ENCODE peak calls at places on chromosomes 6 and 20, in ten cellular contexts. One of them, this sample, is unnamed.

GRCh38 chr6:119717942-119718341 is 368.4 kb upstream of the MAN1A1 start:
- DNase-seq in amniotic stem cell: no peak
- DNase-seq in kidney glomerular epithelial cell: no peak
- DNase-seq in occipital lobe: no peak
- DNase-seq in iris pigment epithelial cell: no peak
- DNase-seq in neural progenitor cell: no peak
- DNase-seq in naive B cell: no peak
- DNase-seq in mucosa of descending colon: no peak
- DNase-seq in CD8-positive, alpha-beta memory T cell: no peak
- DNase-seq in fibroblast of lung: no peak
- DNase-seq in this sample: no peak

GRCh38 chr6:31826793-31827285 is 699 bp upstream of the HSPA1B start:
- DNase-seq in occipital lobe: peak
- DNase-seq in mucosa of descending colon: peak
- DNase-seq in CD8-positive, alpha-beta memory T cell: no peak
- DNase-seq in fibroblast of lung: peak
- DNase-seq in kidney glomerular epithelial cell: no peak
- DNase-seq in neural progenitor cell: peak
- DNase-seq in iris pigment epithelial cell: peak
- DNase-seq in naive B cell: no peak
- DNase-seq in amniotic stem cell: peak
- DNase-seq in this sample: no peak

GRCh38 chr20:11970243-11970836 is 52.6 kb downstream of the BTBD3 start:
- DNase-seq in iris pigment epithelial cell: no peak
- DNase-seq in occipital lobe: no peak
- DNase-seq in fibroblast of lung: no peak
- DNase-seq in CD8-positive, alpha-beta memory T cell: no peak
- DNase-seq in kidney glomerular epithelial cell: no peak
- DNase-seq in naive B cell: no peak
- DNase-seq in mucosa of descending colon: no peak
- DNase-seq in amniotic stem cell: no peak
- DNase-seq in neural progenitor cell: no peak
- DNase-seq in this sample: no peak

GRCh38 chr20:32285621-32286334 is 8.3 kb downstream of the KIF3B start:
- DNase-seq in naive B cell: peak
- DNase-seq in kidney glomerular epithelial cell: no peak
- DNase-seq in fibroblast of lung: peak
- DNase-seq in occipital lobe: peak
- DNase-seq in amniotic stem cell: no peak
- DNase-seq in mucosa of descending colon: peak
- DNase-seq in iris pigment epithelial cell: peak
- DNase-seq in neural progenitor cell: no peak
- DNase-seq in CD8-positive, alpha-beta memory T cell: peak
- DNase-seq in this sample: no peak

GRCh38 chr6:90000864-90001731 is 106.8 kb downstream of the GJA10 start:
- DNase-seq in naive B cell: no peak
- DNase-seq in neural progenitor cell: no peak
- DNase-seq in mucosa of descending colon: peak
- DNase-seq in fibroblast of lung: peak
- DNase-seq in occipital lobe: no peak
- DNase-seq in kidney glomerular epithelial cell: no peak
- DNase-seq in amniotic stem cell: no peak
- DNase-seq in iris pigment epithelial cell: peak
- DNase-seq in CD8-positive, alpha-beta memory T cell: no peak
- DNase-seq in this sample: no peak

GRCh38 chr6:45532626-45533258 is 155.0 kb upstream of the SUPT3H start:
- DNase-seq in CD8-positive, alpha-beta memory T cell: no peak
- DNase-seq in occipital lobe: no peak
- DNase-seq in iris pigment epithelial cell: peak
- DNase-seq in amniotic stem cell: no peak
- DNase-seq in mucosa of descending colon: no peak
- DNase-seq in neural progenitor cell: no peak
- DNase-seq in naive B cell: no peak
- DNase-seq in fibroblast of lung: peak
- DNase-seq in kidney glomerular epithelial cell: no peak
- DNase-seq in this sample: no peak

GRCh38 chr6:152232494-152233151 is 404.5 kb downstream of the SYNE1 start:
- DNase-seq in amniotic stem cell: no peak
- DNase-seq in mucosa of descending colon: no peak
- DNase-seq in naive B cell: no peak
- DNase-seq in neural progenitor cell: no peak
- DNase-seq in iris pigment epithelial cell: peak
- DNase-seq in CD8-positive, alpha-beta memory T cell: no peak
- DNase-seq in occipital lobe: no peak
- DNase-seq in kidney glomerular epithelial cell: no peak
- DNase-seq in fibroblast of lung: peak
- DNase-seq in this sample: peak

GRCh38 chr6:56652231-56652630 is 9.5 kb upstream of the DST start:
- DNase-seq in iris pigment epithelial cell: peak
- DNase-seq in neural progenitor cell: no peak
- DNase-seq in naive B cell: no peak
- DNase-seq in CD8-positive, alpha-beta memory T cell: no peak
- DNase-seq in amniotic stem cell: no peak
- DNase-seq in mucosa of descending colon: no peak
- DNase-seq in kidney glomerular epithelial cell: no peak
- DNase-seq in fibroblast of lung: peak
- DNase-seq in occipital lobe: no peak
- DNase-seq in this sample: peak

GRCh38 chr6:36715469-36715868 is 17.8 kb downstream of the RAB44 start:
- DNase-seq in amniotic stem cell: no peak
- DNase-seq in mucosa of descending colon: no peak
- DNase-seq in fibroblast of lung: no peak
- DNase-seq in iris pigment epithelial cell: no peak
- DNase-seq in naive B cell: no peak
- DNase-seq in neural progenitor cell: no peak
- DNase-seq in kidney glomerular epithelial cell: no peak
- DNase-seq in occipital lobe: no peak
- DNase-seq in CD8-positive, alpha-beta memory T cell: no peak
- DNase-seq in this sample: no peak

GRCh38 chr6:169096326-169096882 is 157.2 kb downstream of the THBS2 start:
- DNase-seq in neural progenitor cell: no peak
- DNase-seq in amniotic stem cell: no peak
- DNase-seq in fibroblast of lung: no peak
- DNase-seq in CD8-positive, alpha-beta memory T cell: no peak
- DNase-seq in mucosa of descending colon: no peak
- DNase-seq in occipital lobe: no peak
- DNase-seq in kidney glomerular epithelial cell: no peak
- DNase-seq in iris pigment epithelial cell: no peak
- DNase-seq in naive B cell: no peak
- DNase-seq in this sample: no peak

GRCh38 chr6:21886601-21887091 is 293.1 kb downstream of the SOX4 start:
- DNase-seq in mucosa of descending colon: no peak
- DNase-seq in fibroblast of lung: peak
- DNase-seq in occipital lobe: no peak
- DNase-seq in naive B cell: no peak
- DNase-seq in iris pigment epithelial cell: peak
- DNase-seq in CD8-positive, alpha-beta memory T cell: no peak
- DNase-seq in kidney glomerular epithelial cell: peak
- DNase-seq in neural progenitor cell: no peak
- DNase-seq in amniotic stem cell: no peak
- DNase-seq in this sample: peak

GRCh38 chr6:143778926-143779325 is 64.2 kb upstream of the LTV1 start:
- DNase-seq in kidney glomerular epithelial cell: no peak
- DNase-seq in naive B cell: no peak
- DNase-seq in iris pigment epithelial cell: no peak
- DNase-seq in neural progenitor cell: no peak
- DNase-seq in occipital lobe: no peak
- DNase-seq in fibroblast of lung: no peak
- DNase-seq in CD8-positive, alpha-beta memory T cell: no peak
- DNase-seq in mucosa of descending colon: no peak
- DNase-seq in amniotic stem cell: no peak
- DNase-seq in this sample: no peak

GRCh38 chr20:13875265-13875811 is 90.5 kb downstream of the NDUFAF5 start:
- DNase-seq in kidney glomerular epithelial cell: no peak
- DNase-seq in mucosa of descending colon: no peak
- DNase-seq in iris pigment epithelial cell: no peak
- DNase-seq in neural progenitor cell: peak
- DNase-seq in naive B cell: no peak
- DNase-seq in fibroblast of lung: no peak
- DNase-seq in amniotic stem cell: no peak
- DNase-seq in occipital lobe: no peak
- DNase-seq in CD8-positive, alpha-beta memory T cell: no peak
- DNase-seq in this sample: no peak

GRCh38 chr6:34391711-34392496 is 565 bp downstream of the NUDT3 start:
- DNase-seq in occipital lobe: peak
- DNase-seq in amniotic stem cell: no peak
- DNase-seq in kidney glomerular epithelial cell: no peak
- DNase-seq in fibroblast of lung: peak
- DNase-seq in neural progenitor cell: peak
- DNase-seq in naive B cell: peak
- DNase-seq in iris pigment epithelial cell: peak
- DNase-seq in CD8-positive, alpha-beta memory T cell: peak
- DNase-seq in mucosa of descending colon: peak
- DNase-seq in this sample: no peak

GRCh38 chr20:13331536-13331935 is 110.5 kb downstream of the ISM1 start:
- DNase-seq in CD8-positive, alpha-beta memory T cell: no peak
- DNase-seq in naive B cell: no peak
- DNase-seq in neural progenitor cell: no peak
- DNase-seq in occipital lobe: no peak
- DNase-seq in iris pigment epithelial cell: peak
- DNase-seq in mucosa of descending colon: no peak
- DNase-seq in fibroblast of lung: peak
- DNase-seq in amniotic stem cell: no peak
- DNase-seq in kidney glomerular epithelial cell: peak
- DNase-seq in this sample: no peak

GRCh38 chr20:18721716-18722115 is 91.9 kb upstream of the SCP2D1 start:
- DNase-seq in mucosa of descending colon: no peak
- DNase-seq in occipital lobe: no peak
- DNase-seq in iris pigment epithelial cell: no peak
- DNase-seq in fibroblast of lung: no peak
- DNase-seq in CD8-positive, alpha-beta memory T cell: no peak
- DNase-seq in kidney glomerular epithelial cell: no peak
- DNase-seq in neural progenitor cell: no peak
- DNase-seq in amniotic stem cell: no peak
- DNase-seq in naive B cell: no peak
- DNase-seq in this sample: no peak

GRCh38 chr20:6123650-6124014 is 802 bp upstream of the FERMT1 start:
- DNase-seq in CD8-positive, alpha-beta memory T cell: no peak
- DNase-seq in mucosa of descending colon: no peak
- DNase-seq in neural progenitor cell: peak
- DNase-seq in naive B cell: no peak
- DNase-seq in kidney glomerular epithelial cell: no peak
- DNase-seq in iris pigment epithelial cell: no peak
- DNase-seq in amniotic stem cell: no peak
- DNase-seq in occipital lobe: no peak
- DNase-seq in fibroblast of lung: no peak
- DNase-seq in this sample: no peak

GRCh38 chr6:77650098-77650663 is 2.7 kb upstream of the MEI4 start:
- DNase-seq in neural progenitor cell: peak
- DNase-seq in CD8-positive, alpha-beta memory T cell: no peak
- DNase-seq in iris pigment epithelial cell: no peak
- DNase-seq in kidney glomerular epithelial cell: no peak
- DNase-seq in fibroblast of lung: peak
- DNase-seq in mucosa of descending colon: peak
- DNase-seq in occipital lobe: no peak
- DNase-seq in amniotic stem cell: no peak
- DNase-seq in naive B cell: no peak
- DNase-seq in this sample: no peak

GRCh38 chr6:1502041-1502440 is 107.7 kb upstream of the FOXC1 start:
- DNase-seq in mucosa of descending colon: no peak
- DNase-seq in occipital lobe: no peak
- DNase-seq in iris pigment epithelial cell: peak
- DNase-seq in neural progenitor cell: no peak
- DNase-seq in naive B cell: no peak
- DNase-seq in CD8-positive, alpha-beta memory T cell: no peak
- DNase-seq in fibroblast of lung: no peak
- DNase-seq in kidney glomerular epithelial cell: no peak
- DNase-seq in amniotic stem cell: no peak
- DNase-seq in this sample: no peak

GRCh38 chr20:35979528-35979927 is 11.1 kb downstream of the CNBD2 start:
- DNase-seq in neural progenitor cell: no peak
- DNase-seq in naive B cell: no peak
- DNase-seq in fibroblast of lung: no peak
- DNase-seq in CD8-positive, alpha-beta memory T cell: no peak
- DNase-seq in occipital lobe: no peak
- DNase-seq in amniotic stem cell: no peak
- DNase-seq in kidney glomerular epithelial cell: no peak
- DNase-seq in mucosa of descending colon: no peak
- DNase-seq in iris pigment epithelial cell: no peak
- DNase-seq in this sample: no peak

GRCh38 chr6:157091243-157091642 is 232.1 kb downstream of the TMEM242 start:
- DNase-seq in iris pigment epithelial cell: no peak
- DNase-seq in mucosa of descending colon: no peak
- DNase-seq in fibroblast of lung: no peak
- DNase-seq in occipital lobe: no peak
- DNase-seq in kidney glomerular epithelial cell: no peak
- DNase-seq in neural progenitor cell: no peak
- DNase-seq in CD8-positive, alpha-beta memory T cell: no peak
- DNase-seq in amniotic stem cell: no peak
- DNase-seq in naive B cell: no peak
- DNase-seq in this sample: no peak

GRCh38 chr20:710762-711120 is 35.1 kb upstream of the SCRT2 start:
- DNase-seq in iris pigment epithelial cell: no peak
- DNase-seq in naive B cell: no peak
- DNase-seq in mucosa of descending colon: no peak
- DNase-seq in amniotic stem cell: no peak
- DNase-seq in fibroblast of lung: no peak
- DNase-seq in occipital lobe: no peak
- DNase-seq in neural progenitor cell: no peak
- DNase-seq in CD8-positive, alpha-beta memory T cell: no peak
- DNase-seq in kidney glomerular epithelial cell: no peak
- DNase-seq in this sample: no peak

GRCh38 chr20:23889775-23890187 is 10.2 kb upstream of the CST5 start:
- DNase-seq in occipital lobe: peak
- DNase-seq in kidney glomerular epithelial cell: peak
- DNase-seq in mucosa of descending colon: peak
- DNase-seq in fibroblast of lung: no peak
- DNase-seq in iris pigment epithelial cell: peak
- DNase-seq in CD8-positive, alpha-beta memory T cell: peak
- DNase-seq in amniotic stem cell: peak
- DNase-seq in naive B cell: no peak
- DNase-seq in neural progenitor cell: peak
- DNase-seq in this sample: peak

GRCh38 chr6:75199856-75200255 is 6.0 kb downstream of the COL12A1 start:
- DNase-seq in CD8-positive, alpha-beta memory T cell: no peak
- DNase-seq in iris pigment epithelial cell: no peak
- DNase-seq in neural progenitor cell: no peak
- DNase-seq in fibroblast of lung: peak
- DNase-seq in occipital lobe: no peak
- DNase-seq in amniotic stem cell: no peak
- DNase-seq in naive B cell: no peak
- DNase-seq in mucosa of descending colon: no peak
- DNase-seq in kidney glomerular epithelial cell: no peak
- DNase-seq in this sample: no peak

GRCh38 chr6:42970859-42971612 is 7.9 kb downstream of the PEX6 start:
- DNase-seq in naive B cell: no peak
- DNase-seq in neural progenitor cell: no peak
- DNase-seq in kidney glomerular epithelial cell: no peak
- DNase-seq in iris pigment epithelial cell: peak
- DNase-seq in fibroblast of lung: peak
- DNase-seq in CD8-positive, alpha-beta memory T cell: no peak
- DNase-seq in occipital lobe: no peak
- DNase-seq in amniotic stem cell: no peak
- DNase-seq in mucosa of descending colon: no peak
- DNase-seq in this sample: no peak

GRCh38 chr20:62197321-62197720 is 14.5 kb downstream of the MTG2 start:
- DNase-seq in neural progenitor cell: no peak
- DNase-seq in mucosa of descending colon: no peak
- DNase-seq in amniotic stem cell: no peak
- DNase-seq in naive B cell: no peak
- DNase-seq in CD8-positive, alpha-beta memory T cell: no peak
- DNase-seq in occipital lobe: no peak
- DNase-seq in iris pigment epithelial cell: no peak
- DNase-seq in kidney glomerular epithelial cell: no peak
- DNase-seq in fibroblast of lung: no peak
- DNase-seq in this sample: no peak

GRCh38 chr20:51889466-51889865 is 87.1 kb upstream of the SALL4 start:
- DNase-seq in naive B cell: no peak
- DNase-seq in iris pigment epithelial cell: no peak
- DNase-seq in occipital lobe: no peak
- DNase-seq in CD8-positive, alpha-beta memory T cell: no peak
- DNase-seq in kidney glomerular epithelial cell: no peak
- DNase-seq in neural progenitor cell: peak
- DNase-seq in amniotic stem cell: no peak
- DNase-seq in fibroblast of lung: no peak
- DNase-seq in mucosa of descending colon: no peak
- DNase-seq in this sample: no peak

GRCh38 chr20:31835977-31836852 is 9.2 kb downstream of the FOXS1 start:
- DNase-seq in iris pigment epithelial cell: peak
- DNase-seq in occipital lobe: peak
- DNase-seq in CD8-positive, alpha-beta memory T cell: no peak
- DNase-seq in mucosa of descending colon: peak
- DNase-seq in fibroblast of lung: peak
- DNase-seq in amniotic stem cell: peak
- DNase-seq in neural progenitor cell: no peak
- DNase-seq in naive B cell: no peak
- DNase-seq in kidney glomerular epithelial cell: peak
- DNase-seq in this sample: peak